ENCODE peak calls at places on chromosomes 1 and 21, in nine cellular contexts. G is HCT116, H is GM23248, O is PC-3, B is neural progenitor cell, I is OCI-LY7, J is hepatocyte, S is SK-N-SH, D is MM.1S. N is an unnamed sample.
A peak's percentile ranks its signal among the peaks of the same experiment; 100 is the strongest.

GRCh38 chr1:185244015-185244747 is 72.9 kb downstream of the IVNS1ABP start:
- DNase-seq in G (no peak), H (peak; percentile 85), O (peak; percentile 77), B (no peak), I (no peak), J (no peak), S (no peak), D (no peak), N (no peak)

GRCh38 chr1:53391982-53392381 is 64.1 kb upstream of the LRP8 start:
- DNase-seq in G (no peak), H (peak; percentile 62), O (no peak), B (no peak), I (no peak), J (no peak), S (no peak), D (no peak), N (no peak)

GRCh38 chr1:183580281-183580682 is 10.0 kb downstream of the NCF2 start:
- DNase-seq in G (peak; percentile 48), H (no peak), O (peak; percentile 54), B (peak; percentile 60), I (peak; percentile 38), J (no peak), S (no peak), D (peak; percentile 16), N (peak; percentile 76)

GRCh38 chr21:45981641-45982255 is at the start of gene COL6A1:
- DNase-seq in G (no peak), H (peak; percentile 87), O (peak; percentile 50), B (peak; percentile 88), I (no peak), J (peak; percentile 84), S (peak; percentile 96), D (no peak), N (peak; percentile 52)

GRCh38 chr21:46493828-46494227 is 35.1 kb downstream of the DIP2A start:
- DNase-seq in G (no peak), H (no peak), O (no peak), B (no peak), I (no peak), J (no peak), S (no peak), D (no peak), N (no peak)

GRCh38 chr1:47333922-47334764 is 553 bp downstream of the CMPK1 start:
- DNase-seq in G (peak; percentile 44), H (peak; percentile 96), O (peak; percentile 81), B (peak; percentile 96), I (peak; percentile 90), J (peak; percentile 95), S (peak; percentile 92), D (peak; percentile 84), N (peak; percentile 92)

GRCh38 chr1:160359559-160360226 is 7.2 kb upstream of the NHLH1 start:
- DNase-seq in G (no peak), H (peak; percentile 22), O (no peak), B (no peak), I (no peak), J (no peak), S (no peak), D (no peak), N (peak; percentile 11)

GRCh38 chr21:46036696-46037337 is 55.2 kb downstream of the COL6A1 start:
- DNase-seq in G (no peak), H (no peak), O (no peak), B (no peak), I (no peak), J (no peak), S (no peak), D (no peak), N (no peak)

GRCh38 chr1:188027613-188028012 is 1198.9 kb downstream of the PLA2G4A start:
- DNase-seq in G (peak; percentile 75), H (peak; percentile 73), O (peak; percentile 79), B (no peak), I (no peak), J (peak; percentile 24), S (no peak), D (no peak), N (no peak)

GRCh38 chr1:57632401-57632800 is 208.5 kb upstream of the DAB1 start:
- DNase-seq in G (no peak), H (peak; percentile 49), O (no peak), B (no peak), I (no peak), J (no peak), S (no peak), D (no peak), N (peak; percentile 14)

GRCh38 chr1:6757719-6758435 is 27.4 kb upstream of the CAMTA1 start:
- DNase-seq in G (no peak), H (peak; percentile 66), O (no peak), B (no peak), I (no peak), J (no peak), S (no peak), D (no peak), N (peak; percentile 56)

GRCh38 chr1:203871114-203871875 is 9.9 kb downstream of the SNRPE start:
- DNase-seq in G (peak; percentile 62), H (peak; percentile 86), O (peak; percentile 88), B (peak; percentile 90), I (peak; percentile 72), J (peak; percentile 81), S (peak; percentile 70), D (peak; percentile 52), N (peak; percentile 85)

GRCh38 chr1:64917328-64917861 is 49.0 kb downstream of the JAK1 start:
- DNase-seq in G (peak; percentile 83), H (peak; percentile 96), O (peak; percentile 85), B (peak; percentile 12), I (peak; percentile 37), J (peak; percentile 35), S (no peak), D (no peak), N (peak; percentile 60)

DNA sequence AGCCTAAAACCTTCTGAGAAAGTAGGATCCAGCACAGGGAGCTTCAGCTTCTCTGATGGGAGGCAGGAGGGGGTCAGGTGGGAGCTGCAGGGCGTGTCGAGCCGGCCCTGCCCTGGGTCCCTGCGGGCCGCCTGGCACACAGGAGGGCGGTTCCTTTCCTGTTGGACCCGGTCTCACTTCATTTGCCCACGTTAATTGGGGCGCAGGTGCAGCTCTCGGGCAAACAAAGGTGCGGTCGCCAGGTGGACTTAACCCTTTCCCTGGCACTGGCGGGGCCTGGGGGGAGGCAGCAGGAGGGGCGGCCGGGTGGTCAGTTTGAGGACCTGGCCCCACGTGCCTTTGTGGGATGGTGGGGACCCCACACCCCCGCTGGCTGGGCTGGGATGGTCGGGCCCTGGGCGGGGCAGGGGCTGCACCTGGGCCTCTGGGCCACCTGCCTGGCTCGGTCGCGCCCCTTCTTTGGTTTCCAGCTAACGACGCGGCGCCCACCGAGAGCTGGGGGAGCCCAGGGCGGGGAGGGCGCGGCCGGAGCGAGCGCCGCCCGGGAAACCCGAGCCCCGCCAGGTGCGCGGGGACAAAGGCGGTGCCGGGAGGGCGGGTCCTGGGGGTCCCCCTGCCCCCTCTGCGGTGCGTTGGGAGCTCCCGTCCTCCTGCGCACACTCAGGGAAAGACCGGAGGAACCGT is 20.8 kb upstream of the C1orf159 start:
- DNase-seq in G (no peak), H (no peak), O (peak; percentile 47), B (peak; percentile 69), I (peak; percentile 54), J (peak; percentile 62), S (no peak), D (peak; percentile 40), N (peak; percentile 66)
- TF ChIP-seq EZH2phosphoT487 in G (no peak), H (no peak), O (no peak), B (no peak), I (no peak), J (no peak), S (no peak), D (no peak), N (no peak)

GRCh38 chr21:31932470-31932764 is 59.6 kb downstream of the HUNK start:
- DNase-seq in G (no peak), H (no peak), O (no peak), B (no peak), I (no peak), J (no peak), S (no peak), D (no peak), N (no peak)

GRCh38 chr21:31929548-31929947 is 56.7 kb downstream of the HUNK start:
- DNase-seq in G (no peak), H (no peak), O (no peak), B (peak; percentile 37), I (no peak), J (no peak), S (no peak), D (no peak), N (no peak)

GRCh38 chr21:31930001-31930400 is 57.2 kb downstream of the HUNK start:
- DNase-seq in G (no peak), H (no peak), O (no peak), B (no peak), I (no peak), J (no peak), S (no peak), D (no peak), N (no peak)

GRCh38 chr21:31927872-31928476 is 55.2 kb downstream of the HUNK start:
- DNase-seq in G (no peak), H (peak; percentile 27), O (no peak), B (peak; percentile 23), I (no peak), J (no peak), S (no peak), D (no peak), N (no peak)

GRCh38 chr21:31931644-31932469 is 59.0 kb downstream of the HUNK start:
- DNase-seq in G (no peak), H (no peak), O (no peak), B (no peak), I (no peak), J (no peak), S (no peak), D (no peak), N (no peak)
- H3K4me3 ChIP-seq in G (no peak overlapping the region), H (no peak overlapping the region), O (no peak overlapping the region), B (no peak overlapping the region), I (no peak overlapping the region), J (no peak overlapping the region), S (no peak overlapping the region), D (no peak overlapping the region), N (no peak overlapping the region)

GRCh38 chr1:165254376-165254775 is 102.1 kb downstream of the LMX1A start:
- DNase-seq in G (no peak), H (no peak), O (no peak), B (no peak), I (no peak), J (no peak), S (no peak), D (no peak), N (no peak)
- TF ChIP-seq EZH2phosphoT487 in G (no peak), H (no peak), O (no peak), B (no peak), I (no peak), J (no peak), S (no peak), D (no peak), N (no peak)

DNA sequence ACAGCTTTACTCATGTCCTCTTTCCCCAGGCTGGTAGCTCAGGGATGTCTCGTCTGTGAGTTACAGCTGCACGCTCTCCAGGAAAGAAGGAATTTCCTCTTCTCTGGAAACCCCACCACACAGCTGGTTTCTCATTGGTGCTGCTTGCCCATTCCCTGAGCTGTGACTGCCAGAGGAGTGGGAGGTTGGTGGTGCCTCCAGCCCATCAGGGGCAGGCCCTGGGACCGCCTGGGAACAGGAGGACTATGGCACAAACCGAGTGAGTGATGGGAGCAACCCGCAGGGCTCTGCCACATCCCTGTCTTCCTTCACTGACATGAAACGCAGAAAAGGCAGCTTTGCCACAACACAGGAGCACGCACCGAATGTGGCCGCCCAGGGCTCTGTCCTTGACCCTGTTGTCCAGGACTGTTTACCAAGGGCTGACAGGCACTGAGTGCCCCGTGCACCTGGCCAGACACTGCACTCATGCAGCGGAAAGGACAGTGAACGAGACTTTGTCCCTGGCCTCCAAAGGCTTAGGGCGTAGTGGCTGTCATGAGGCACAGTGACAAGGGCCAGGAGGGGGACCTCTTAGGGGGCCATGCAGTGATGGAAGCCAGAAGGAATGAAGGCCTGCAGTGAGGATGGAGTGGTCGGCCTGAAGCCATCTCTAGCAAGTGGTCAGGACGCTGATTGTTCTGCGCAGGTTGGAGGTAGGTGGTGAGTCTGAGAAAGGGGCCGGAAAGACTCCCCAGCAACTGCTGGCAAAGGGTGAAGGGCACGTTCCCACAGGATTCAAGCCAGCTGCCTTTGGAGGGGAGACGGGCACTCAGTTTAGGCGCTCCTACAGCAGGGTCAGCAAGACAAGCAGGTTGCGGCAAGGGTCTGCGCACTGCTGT is 1.7 kb upstream of the CCNL2 start:
- DNase-seq in G (no peak), H (no peak), O (no peak), B (no peak), I (no peak), J (peak; percentile 38), S (no peak), D (no peak), N (no peak)
- H3K4me3 ChIP-seq in G (peak overlapping the region; percentile 99), H (peak overlapping the region; percentile 80), O (peak overlapping the region; percentile 94), B (peak overlapping the region; percentile 97), I (peak overlapping the region; percentile 90), J (peak overlapping the region; percentile 48), S (peak overlapping the region; percentile 74), D (peak overlapping the region; percentile 100), N (peak overlapping the region; percentile 97)

N was measured in GM23338.